ENCODE peak calls at places on chromosome 19, in nine cellular contexts. One of them, this sample, is unnamed.

GRCh38 chr19:10517361-10517759 is at the start of gene S1PR5:
- DNase-seq in stimulated activated CD8-positive, alpha-beta memory T cell treated with anti-CD3 and anti-CD28 coated beads, Interleukin-15, amount 100 ng/mL, for 4 hours: no peak
- DNase-seq in cardiac muscle cell: no peak
- DNase-seq in activated CD4-positive, alpha-beta T cell treated with anti-CD3 and anti-CD28 coated beads, Interleukin-2, amount 50 U/mL, for 4 hours: no peak
- DNase-seq in T1000: no peak
- DNase-seq in dorsolateral prefrontal cortex: peak
- DNase-seq in NCI-H2081: peak
- DNase-seq in AG04450: no peak
- DNase-seq in PC-9: peak
- DNase-seq in this sample: no peak

GRCh38 chr19:2774083-2774679 is 8.9 kb downstream of the SGTA start:
- DNase-seq in stimulated activated CD8-positive, alpha-beta memory T cell treated with anti-CD3 and anti-CD28 coated beads, Interleukin-15, amount 100 ng/mL, for 4 hours: no peak
- DNase-seq in cardiac muscle cell: no peak
- DNase-seq in activated CD4-positive, alpha-beta T cell treated with anti-CD3 and anti-CD28 coated beads, Interleukin-2, amount 50 U/mL, for 4 hours: no peak
- DNase-seq in T1000: no peak
- DNase-seq in dorsolateral prefrontal cortex: no peak
- DNase-seq in NCI-H2081: no peak
- DNase-seq in AG04450: no peak
- DNase-seq in PC-9: no peak
- DNase-seq in this sample: no peak

GRCh38 chr19:51407631-51408131 is 9.8 kb downstream of the SIGLEC10 start:
- DNase-seq in stimulated activated CD8-positive, alpha-beta memory T cell treated with anti-CD3 and anti-CD28 coated beads, Interleukin-15, amount 100 ng/mL, for 4 hours: no peak
- DNase-seq in cardiac muscle cell: peak
- DNase-seq in activated CD4-positive, alpha-beta T cell treated with anti-CD3 and anti-CD28 coated beads, Interleukin-2, amount 50 U/mL, for 4 hours: no peak
- DNase-seq in T1000: no peak
- DNase-seq in dorsolateral prefrontal cortex: no peak
- DNase-seq in NCI-H2081: no peak
- DNase-seq in AG04450: no peak
- DNase-seq in PC-9: no peak
- DNase-seq in this sample: no peak

GRCh38 chr19:54464044-54464623 is 556 bp upstream of the LENG9 start:
- DNase-seq in stimulated activated CD8-positive, alpha-beta memory T cell treated with anti-CD3 and anti-CD28 coated beads, Interleukin-15, amount 100 ng/mL, for 4 hours: no peak
- DNase-seq in cardiac muscle cell: peak
- DNase-seq in activated CD4-positive, alpha-beta T cell treated with anti-CD3 and anti-CD28 coated beads, Interleukin-2, amount 50 U/mL, for 4 hours: peak
- DNase-seq in T1000: peak
- DNase-seq in dorsolateral prefrontal cortex: peak
- DNase-seq in NCI-H2081: peak
- DNase-seq in AG04450: no peak
- DNase-seq in PC-9: peak
- DNase-seq in this sample: peak

GRCh38 chr19:18399008-18399407 is 1.6 kb upstream of the LRRC25 start:
- DNase-seq in stimulated activated CD8-positive, alpha-beta memory T cell treated with anti-CD3 and anti-CD28 coated beads, Interleukin-15, amount 100 ng/mL, for 4 hours: no peak
- DNase-seq in cardiac muscle cell: no peak
- DNase-seq in activated CD4-positive, alpha-beta T cell treated with anti-CD3 and anti-CD28 coated beads, Interleukin-2, amount 50 U/mL, for 4 hours: no peak
- DNase-seq in T1000: no peak
- DNase-seq in dorsolateral prefrontal cortex: no peak
- DNase-seq in NCI-H2081: no peak
- DNase-seq in AG04450: no peak
- DNase-seq in PC-9: peak
- DNase-seq in this sample: no peak

GRCh38 chr19:43552616-43553015 is 19.6 kb downstream of the ZNF575 start:
- DNase-seq in stimulated activated CD8-positive, alpha-beta memory T cell treated with anti-CD3 and anti-CD28 coated beads, Interleukin-15, amount 100 ng/mL, for 4 hours: no peak
- DNase-seq in cardiac muscle cell: no peak
- DNase-seq in activated CD4-positive, alpha-beta T cell treated with anti-CD3 and anti-CD28 coated beads, Interleukin-2, amount 50 U/mL, for 4 hours: no peak
- DNase-seq in T1000: no peak
- DNase-seq in dorsolateral prefrontal cortex: no peak
- DNase-seq in NCI-H2081: no peak
- DNase-seq in AG04450: no peak
- DNase-seq in PC-9: no peak
- DNase-seq in this sample: no peak

GRCh38 chr19:5738423-5738822 is 18.0 kb downstream of the CATSPERD start:
- DNase-seq in stimulated activated CD8-positive, alpha-beta memory T cell treated with anti-CD3 and anti-CD28 coated beads, Interleukin-15, amount 100 ng/mL, for 4 hours: no peak
- DNase-seq in cardiac muscle cell: no peak
- DNase-seq in activated CD4-positive, alpha-beta T cell treated with anti-CD3 and anti-CD28 coated beads, Interleukin-2, amount 50 U/mL, for 4 hours: no peak
- DNase-seq in T1000: no peak
- DNase-seq in dorsolateral prefrontal cortex: no peak
- DNase-seq in NCI-H2081: no peak
- DNase-seq in AG04450: no peak
- DNase-seq in PC-9: peak
- DNase-seq in this sample: no peak

GRCh38 chr19:23917856-23918255 is 3.2 kb downstream of the ZNF726 start:
- DNase-seq in stimulated activated CD8-positive, alpha-beta memory T cell treated with anti-CD3 and anti-CD28 coated beads, Interleukin-15, amount 100 ng/mL, for 4 hours: no peak
- DNase-seq in cardiac muscle cell: no peak
- DNase-seq in activated CD4-positive, alpha-beta T cell treated with anti-CD3 and anti-CD28 coated beads, Interleukin-2, amount 50 U/mL, for 4 hours: no peak
- DNase-seq in T1000: no peak
- DNase-seq in dorsolateral prefrontal cortex: no peak
- DNase-seq in NCI-H2081: no peak
- DNase-seq in AG04450: no peak
- DNase-seq in PC-9: no peak
- DNase-seq in this sample: no peak

GRCh38 chr19:33241530-33242101 is 16.0 kb upstream of the SLC7A10 start:
- DNase-seq in stimulated activated CD8-positive, alpha-beta memory T cell treated with anti-CD3 and anti-CD28 coated beads, Interleukin-15, amount 100 ng/mL, for 4 hours: no peak
- DNase-seq in cardiac muscle cell: no peak
- DNase-seq in activated CD4-positive, alpha-beta T cell treated with anti-CD3 and anti-CD28 coated beads, Interleukin-2, amount 50 U/mL, for 4 hours: no peak
- DNase-seq in T1000: no peak
- DNase-seq in dorsolateral prefrontal cortex: no peak
- DNase-seq in NCI-H2081: no peak
- DNase-seq in AG04450: no peak
- DNase-seq in PC-9: no peak
- DNase-seq in this sample: no peak

GRCh38 chr19:1970003-1970805 is 29.2 kb downstream of the CSNK1G2 start:
- DNase-seq in stimulated activated CD8-positive, alpha-beta memory T cell treated with anti-CD3 and anti-CD28 coated beads, Interleukin-15, amount 100 ng/mL, for 4 hours: no peak
- DNase-seq in cardiac muscle cell: no peak
- DNase-seq in activated CD4-positive, alpha-beta T cell treated with anti-CD3 and anti-CD28 coated beads, Interleukin-2, amount 50 U/mL, for 4 hours: no peak
- DNase-seq in T1000: peak
- DNase-seq in dorsolateral prefrontal cortex: no peak
- DNase-seq in NCI-H2081: no peak
- DNase-seq in AG04450: no peak
- DNase-seq in PC-9: no peak
- DNase-seq in this sample: no peak

GRCh38 chr19:3672993-3673392 is 27.3 kb downstream of the PIP5K1C start:
- DNase-seq in stimulated activated CD8-positive, alpha-beta memory T cell treated with anti-CD3 and anti-CD28 coated beads, Interleukin-15, amount 100 ng/mL, for 4 hours: no peak
- DNase-seq in cardiac muscle cell: no peak
- DNase-seq in activated CD4-positive, alpha-beta T cell treated with anti-CD3 and anti-CD28 coated beads, Interleukin-2, amount 50 U/mL, for 4 hours: no peak
- DNase-seq in T1000: no peak
- DNase-seq in dorsolateral prefrontal cortex: no peak
- DNase-seq in NCI-H2081: no peak
- DNase-seq in AG04450: no peak
- DNase-seq in PC-9: no peak
- DNase-seq in this sample: no peak

GRCh38 chr19:10362259-10362658 is 18.1 kb downstream of the TYK2 start:
- DNase-seq in stimulated activated CD8-positive, alpha-beta memory T cell treated with anti-CD3 and anti-CD28 coated beads, Interleukin-15, amount 100 ng/mL, for 4 hours: no peak
- DNase-seq in cardiac muscle cell: no peak
- DNase-seq in activated CD4-positive, alpha-beta T cell treated with anti-CD3 and anti-CD28 coated beads, Interleukin-2, amount 50 U/mL, for 4 hours: no peak
- DNase-seq in T1000: no peak
- DNase-seq in dorsolateral prefrontal cortex: no peak
- DNase-seq in NCI-H2081: no peak
- DNase-seq in AG04450: no peak
- DNase-seq in PC-9: no peak
- DNase-seq in this sample: no peak

GRCh38 chr19:35261356-35262100 is 7.2 kb upstream of the USF2 start:
- DNase-seq in stimulated activated CD8-positive, alpha-beta memory T cell treated with anti-CD3 and anti-CD28 coated beads, Interleukin-15, amount 100 ng/mL, for 4 hours: no peak
- DNase-seq in cardiac muscle cell: no peak
- DNase-seq in activated CD4-positive, alpha-beta T cell treated with anti-CD3 and anti-CD28 coated beads, Interleukin-2, amount 50 U/mL, for 4 hours: no peak
- DNase-seq in T1000: no peak
- DNase-seq in dorsolateral prefrontal cortex: peak
- DNase-seq in NCI-H2081: no peak
- DNase-seq in AG04450: no peak
- DNase-seq in PC-9: no peak
- DNase-seq in this sample: no peak

GRCh38 chr19:48350856-48351255 is 12.9 kb downstream of the TMEM143 start:
- DNase-seq in stimulated activated CD8-positive, alpha-beta memory T cell treated with anti-CD3 and anti-CD28 coated beads, Interleukin-15, amount 100 ng/mL, for 4 hours: no peak
- DNase-seq in cardiac muscle cell: no peak
- DNase-seq in activated CD4-positive, alpha-beta T cell treated with anti-CD3 and anti-CD28 coated beads, Interleukin-2, amount 50 U/mL, for 4 hours: no peak
- DNase-seq in T1000: no peak
- DNase-seq in dorsolateral prefrontal cortex: no peak
- DNase-seq in NCI-H2081: no peak
- DNase-seq in AG04450: no peak
- DNase-seq in PC-9: no peak
- DNase-seq in this sample: no peak

GRCh38 chr19:8688930-8689329 is 9.7 kb downstream of the ACTL9 start:
- DNase-seq in stimulated activated CD8-positive, alpha-beta memory T cell treated with anti-CD3 and anti-CD28 coated beads, Interleukin-15, amount 100 ng/mL, for 4 hours: no peak
- DNase-seq in cardiac muscle cell: no peak
- DNase-seq in activated CD4-positive, alpha-beta T cell treated with anti-CD3 and anti-CD28 coated beads, Interleukin-2, amount 50 U/mL, for 4 hours: no peak
- DNase-seq in T1000: no peak
- DNase-seq in dorsolateral prefrontal cortex: no peak
- DNase-seq in NCI-H2081: no peak
- DNase-seq in AG04450: no peak
- DNase-seq in PC-9: no peak
- DNase-seq in this sample: no peak

GRCh38 chr19:6312018-6312417 is 21.4 kb downstream of the ACER1 start:
- DNase-seq in stimulated activated CD8-positive, alpha-beta memory T cell treated with anti-CD3 and anti-CD28 coated beads, Interleukin-15, amount 100 ng/mL, for 4 hours: no peak
- DNase-seq in cardiac muscle cell: no peak
- DNase-seq in activated CD4-positive, alpha-beta T cell treated with anti-CD3 and anti-CD28 coated beads, Interleukin-2, amount 50 U/mL, for 4 hours: no peak
- DNase-seq in T1000: no peak
- DNase-seq in dorsolateral prefrontal cortex: no peak
- DNase-seq in NCI-H2081: no peak
- DNase-seq in AG04450: no peak
- DNase-seq in PC-9: no peak
- DNase-seq in this sample: no peak

GRCh38 chr19:52716578-52716977 is 18.3 kb downstream of the ZNF611 start:
- DNase-seq in stimulated activated CD8-positive, alpha-beta memory T cell treated with anti-CD3 and anti-CD28 coated beads, Interleukin-15, amount 100 ng/mL, for 4 hours: no peak
- DNase-seq in cardiac muscle cell: no peak
- DNase-seq in activated CD4-positive, alpha-beta T cell treated with anti-CD3 and anti-CD28 coated beads, Interleukin-2, amount 50 U/mL, for 4 hours: no peak
- DNase-seq in T1000: no peak
- DNase-seq in dorsolateral prefrontal cortex: no peak
- DNase-seq in NCI-H2081: no peak
- DNase-seq in AG04450: no peak
- DNase-seq in PC-9: no peak
- DNase-seq in this sample: no peak

GRCh38 chr19:995051-995827 is 5.0 kb upstream of the GRIN3B start:
- DNase-seq in stimulated activated CD8-positive, alpha-beta memory T cell treated with anti-CD3 and anti-CD28 coated beads, Interleukin-15, amount 100 ng/mL, for 4 hours: no peak
- DNase-seq in cardiac muscle cell: no peak
- DNase-seq in activated CD4-positive, alpha-beta T cell treated with anti-CD3 and anti-CD28 coated beads, Interleukin-2, amount 50 U/mL, for 4 hours: no peak
- DNase-seq in T1000: no peak
- DNase-seq in dorsolateral prefrontal cortex: no peak
- DNase-seq in NCI-H2081: no peak
- DNase-seq in AG04450: no peak
- DNase-seq in PC-9: peak
- DNase-seq in this sample: no peak

GRCh38 chr19:48539503-48540096 is 12.4 kb upstream of the SULT2B1 start:
- DNase-seq in stimulated activated CD8-positive, alpha-beta memory T cell treated with anti-CD3 and anti-CD28 coated beads, Interleukin-15, amount 100 ng/mL, for 4 hours: no peak
- DNase-seq in cardiac muscle cell: peak
- DNase-seq in activated CD4-positive, alpha-beta T cell treated with anti-CD3 and anti-CD28 coated beads, Interleukin-2, amount 50 U/mL, for 4 hours: no peak
- DNase-seq in T1000: peak
- DNase-seq in dorsolateral prefrontal cortex: no peak
- DNase-seq in NCI-H2081: peak
- DNase-seq in AG04450: no peak
- DNase-seq in PC-9: peak
- DNase-seq in this sample: no peak

GRCh38 chr19:11674067-11674492 is 64.7 kb downstream of the ZNF823 start:
- DNase-seq in stimulated activated CD8-positive, alpha-beta memory T cell treated with anti-CD3 and anti-CD28 coated beads, Interleukin-15, amount 100 ng/mL, for 4 hours: no peak
- DNase-seq in cardiac muscle cell: no peak
- DNase-seq in activated CD4-positive, alpha-beta T cell treated with anti-CD3 and anti-CD28 coated beads, Interleukin-2, amount 50 U/mL, for 4 hours: no peak
- DNase-seq in T1000: no peak
- DNase-seq in dorsolateral prefrontal cortex: no peak
- DNase-seq in NCI-H2081: no peak
- DNase-seq in AG04450: no peak
- DNase-seq in PC-9: no peak
- DNase-seq in this sample: no peak

GRCh38 chr19:11168568-11168967 is 13.0 kb upstream of the SPC24 start:
- DNase-seq in stimulated activated CD8-positive, alpha-beta memory T cell treated with anti-CD3 and anti-CD28 coated beads, Interleukin-15, amount 100 ng/mL, for 4 hours: no peak
- DNase-seq in cardiac muscle cell: peak
- DNase-seq in activated CD4-positive, alpha-beta T cell treated with anti-CD3 and anti-CD28 coated beads, Interleukin-2, amount 50 U/mL, for 4 hours: no peak
- DNase-seq in T1000: peak
- DNase-seq in dorsolateral prefrontal cortex: no peak
- DNase-seq in NCI-H2081: no peak
- DNase-seq in AG04450: peak
- DNase-seq in PC-9: peak
- DNase-seq in this sample: no peak

GRCh38 chr19:42267644-42268141 is 1.4 kb upstream of the CIC start:
- DNase-seq in stimulated activated CD8-positive, alpha-beta memory T cell treated with anti-CD3 and anti-CD28 coated beads, Interleukin-15, amount 100 ng/mL, for 4 hours: no peak
- DNase-seq in cardiac muscle cell: no peak
- DNase-seq in activated CD4-positive, alpha-beta T cell treated with anti-CD3 and anti-CD28 coated beads, Interleukin-2, amount 50 U/mL, for 4 hours: no peak
- DNase-seq in T1000: no peak
- DNase-seq in dorsolateral prefrontal cortex: peak
- DNase-seq in NCI-H2081: no peak
- DNase-seq in AG04450: no peak
- DNase-seq in PC-9: no peak
- DNase-seq in this sample: no peak

GRCh38 chr19:12788682-12789097 is 2.6 kb upstream of the JUNB start:
- DNase-seq in stimulated activated CD8-positive, alpha-beta memory T cell treated with anti-CD3 and anti-CD28 coated beads, Interleukin-15, amount 100 ng/mL, for 4 hours: no peak
- DNase-seq in cardiac muscle cell: peak
- DNase-seq in activated CD4-positive, alpha-beta T cell treated with anti-CD3 and anti-CD28 coated beads, Interleukin-2, amount 50 U/mL, for 4 hours: no peak
- DNase-seq in T1000: peak
- DNase-seq in dorsolateral prefrontal cortex: peak
- DNase-seq in NCI-H2081: peak
- DNase-seq in AG04450: no peak
- DNase-seq in PC-9: peak
- DNase-seq in this sample: peak

GRCh38 chr19:46447006-46447405 is 18.3 kb upstream of the PNMA8C start:
- DNase-seq in stimulated activated CD8-positive, alpha-beta memory T cell treated with anti-CD3 and anti-CD28 coated beads, Interleukin-15, amount 100 ng/mL, for 4 hours: no peak
- DNase-seq in cardiac muscle cell: no peak
- DNase-seq in activated CD4-positive, alpha-beta T cell treated with anti-CD3 and anti-CD28 coated beads, Interleukin-2, amount 50 U/mL, for 4 hours: no peak
- DNase-seq in T1000: no peak
- DNase-seq in dorsolateral prefrontal cortex: no peak
- DNase-seq in NCI-H2081: no peak
- DNase-seq in AG04450: no peak
- DNase-seq in PC-9: no peak
- DNase-seq in this sample: no peak

GRCh38 chr19:39223703-39224279 is 19.7 kb upstream of the SYCN start:
- DNase-seq in stimulated activated CD8-positive, alpha-beta memory T cell treated with anti-CD3 and anti-CD28 coated beads, Interleukin-15, amount 100 ng/mL, for 4 hours: no peak
- DNase-seq in cardiac muscle cell: peak
- DNase-seq in activated CD4-positive, alpha-beta T cell treated with anti-CD3 and anti-CD28 coated beads, Interleukin-2, amount 50 U/mL, for 4 hours: no peak
- DNase-seq in T1000: no peak
- DNase-seq in dorsolateral prefrontal cortex: no peak
- DNase-seq in NCI-H2081: no peak
- DNase-seq in AG04450: no peak
- DNase-seq in PC-9: peak
- DNase-seq in this sample: no peak

GRCh38 chr19:17953316-17953801 is 13.5 kb upstream of the KCNN1 start:
- DNase-seq in stimulated activated CD8-positive, alpha-beta memory T cell treated with anti-CD3 and anti-CD28 coated beads, Interleukin-15, amount 100 ng/mL, for 4 hours: no peak
- DNase-seq in cardiac muscle cell: no peak
- DNase-seq in activated CD4-positive, alpha-beta T cell treated with anti-CD3 and anti-CD28 coated beads, Interleukin-2, amount 50 U/mL, for 4 hours: no peak
- DNase-seq in T1000: no peak
- DNase-seq in dorsolateral prefrontal cortex: no peak
- DNase-seq in NCI-H2081: no peak
- DNase-seq in AG04450: no peak
- DNase-seq in PC-9: no peak
- DNase-seq in this sample: no peak

GRCh38 chr19:53659292-53659691 is 27.5 kb downstream of the DPRX start:
- DNase-seq in stimulated activated CD8-positive, alpha-beta memory T cell treated with anti-CD3 and anti-CD28 coated beads, Interleukin-15, amount 100 ng/mL, for 4 hours: no peak
- DNase-seq in cardiac muscle cell: peak
- DNase-seq in activated CD4-positive, alpha-beta T cell treated with anti-CD3 and anti-CD28 coated beads, Interleukin-2, amount 50 U/mL, for 4 hours: no peak
- DNase-seq in T1000: no peak
- DNase-seq in dorsolateral prefrontal cortex: no peak
- DNase-seq in NCI-H2081: no peak
- DNase-seq in AG04450: no peak
- DNase-seq in PC-9: peak
- DNase-seq in this sample: no peak

GRCh38 chr19:49437231-49437630 is 4.1 kb downstream of the SLC17A7 start:
- DNase-seq in stimulated activated CD8-positive, alpha-beta memory T cell treated with anti-CD3 and anti-CD28 coated beads, Interleukin-15, amount 100 ng/mL, for 4 hours: no peak
- DNase-seq in cardiac muscle cell: no peak
- DNase-seq in activated CD4-positive, alpha-beta T cell treated with anti-CD3 and anti-CD28 coated beads, Interleukin-2, amount 50 U/mL, for 4 hours: no peak
- DNase-seq in T1000: no peak
- DNase-seq in dorsolateral prefrontal cortex: peak
- DNase-seq in NCI-H2081: no peak
- DNase-seq in AG04450: no peak
- DNase-seq in PC-9: no peak
- DNase-seq in this sample: no peak

GRCh38 chr19:41128692-41129091 is 14.5 kb downstream of the CYP2F1 start:
- DNase-seq in stimulated activated CD8-positive, alpha-beta memory T cell treated with anti-CD3 and anti-CD28 coated beads, Interleukin-15, amount 100 ng/mL, for 4 hours: no peak
- DNase-seq in cardiac muscle cell: no peak
- DNase-seq in activated CD4-positive, alpha-beta T cell treated with anti-CD3 and anti-CD28 coated beads, Interleukin-2, amount 50 U/mL, for 4 hours: no peak
- DNase-seq in T1000: no peak
- DNase-seq in dorsolateral prefrontal cortex: no peak
- DNase-seq in NCI-H2081: no peak
- DNase-seq in AG04450: no peak
- DNase-seq in PC-9: no peak
- DNase-seq in this sample: no peak

GRCh38 chr19:48925240-48925843 is 8.2 kb upstream of the DHDH start:
- DNase-seq in stimulated activated CD8-positive, alpha-beta memory T cell treated with anti-CD3 and anti-CD28 coated beads, Interleukin-15, amount 100 ng/mL, for 4 hours: no peak
- DNase-seq in cardiac muscle cell: peak
- DNase-seq in activated CD4-positive, alpha-beta T cell treated with anti-CD3 and anti-CD28 coated beads, Interleukin-2, amount 50 U/mL, for 4 hours: no peak
- DNase-seq in T1000: peak
- DNase-seq in dorsolateral prefrontal cortex: no peak
- DNase-seq in NCI-H2081: no peak
- DNase-seq in AG04450: peak
- DNase-seq in PC-9: no peak
- DNase-seq in this sample: no peak

GRCh38 chr19:4083677-4084546 is 17.2 kb upstream of the ZBTB7A start:
- DNase-seq in stimulated activated CD8-positive, alpha-beta memory T cell treated with anti-CD3 and anti-CD28 coated beads, Interleukin-15, amount 100 ng/mL, for 4 hours: no peak
- DNase-seq in cardiac muscle cell: no peak
- DNase-seq in activated CD4-positive, alpha-beta T cell treated with anti-CD3 and anti-CD28 coated beads, Interleukin-2, amount 50 U/mL, for 4 hours: no peak
- DNase-seq in T1000: no peak
- DNase-seq in dorsolateral prefrontal cortex: no peak
- DNase-seq in NCI-H2081: no peak
- DNase-seq in AG04450: no peak
- DNase-seq in PC-9: peak
- DNase-seq in this sample: peak

This sample was measured in stimulated activated naive B cell treated with anti-CD40 and anti-IgM and Interleukin-4, amounts not matched to agents 10 μg/mL and 1 μg/mL and 100 μg/mL, for 72 hours.